ENCODE peak calls at places on chromosomes 6 and 20, in four cellular contexts. Y is IMR-90, N is neuronal stem cell, C is mesendoderm. G is an unnamed sample. For H3K4me1, the result is how much of the 10 kb centered on the place peaks cover.

GRCh38 chr20:63260943-63261807 is 6.9 kb upstream of the NKAIN4 start:
- DNase-seq in Y (no peak), N (no peak), C (no peak), G (no peak)

GRCh38 chr6:82954351-82954750 is 111.3 kb downstream of the UBE3D start:
- DNase-seq in Y (peak), N (no peak), C (no peak), G (no peak)

GRCh38 chr6:50591135-50591534 is 122.2 kb upstream of the TFAP2D start:
- DNase-seq in Y (no peak), N (no peak), C (peak), G (no peak)

GRCh38 chr6:21317634-21318033 is 275.9 kb upstream of the SOX4 start:
- DNase-seq in Y (no peak), N (no peak), C (no peak), G (peak)

GRCh38 chr6:160978141-160978926 is 13.2 kb upstream of the MAP3K4 start:
- DNase-seq in Y (peak), N (no peak), C (no peak), G (no peak)

GRCh38 chr20:5657190-5657872 is 92.9 kb upstream of the SHLD1 start:
- DNase-seq in Y (peak), N (no peak), C (no peak), G (peak)

GRCh38 chr20:28562510-28562898 is 2695.0 kb upstream of the DEFB115 start:
- DNase-seq in Y (peak), N (no peak), C (peak), G (no peak)

GRCh38 chr20:36929691-36930090 is 21.8 kb downstream of the SAMHD1 start:
- DNase-seq in Y (no peak), N (no peak), C (no peak), G (no peak)

GRCh38 chr6:130613176-130613575 is 214.0 kb upstream of the SMLR1 start:
- DNase-seq in Y (no peak), N (no peak), C (no peak), G (peak)

GRCh38 chr6:48099713-48100675 is 11.0 kb downstream of the PTCHD4 start:
- DNase-seq in Y (no peak), N (no peak), C (no peak), G (no peak)

GRCh38 chr6:3518356-3518841 is 61.5 kb upstream of the SLC22A23 start:
- DNase-seq in Y (peak), N (no peak), C (peak), G (peak)

GRCh38 chr20:33647603-33648395 is 14.3 kb upstream of the C20orf144 start:
- DNase-seq in Y (peak), N (no peak), C (no peak), G (no peak)

GRCh38 chr6:7237653-7238190 is 75.3 kb downstream of the SSR1 start:
- DNase-seq in Y (peak), N (no peak), C (peak), G (no peak)

GRCh38 chr6:137165375-137166246 is 7.8 kb downstream of the IL22RA2 start:
- DNase-seq in Y (no peak), N (no peak), C (no peak), G (peak)

GRCh38 chr6:90413396-90413795 is 116.8 kb upstream of the BACH2 start:
- DNase-seq in Y (no peak), N (no peak), C (no peak), G (no peak)
- H2BK5ac ChIP-seq in Y (no peak), N (no peak), C (no peak), G (no peak)

GRCh38 chr6:144659202-144659731 is 374.1 kb downstream of the UTRN start:
- DNase-seq in Y (peak), N (peak), C (peak), G (peak)
- H3K4me3 ChIP-seq in Y (no peak), N (no peak), C (no peak), G (no peak)

GRCh38 chr6:41966961-41967311 is 25.3 kb upstream of the CCND3 start:
- DNase-seq in Y (peak), N (peak), C (peak), G (peak)
- H3K4me1 ChIP-seq in Y (under half), N (under half), C (under half), G (under half)

GRCh38 chr6:44237021-44237812 is 9.7 kb upstream of the HSP90AB1 start:
- DNase-seq in Y (peak), N (no peak), C (peak), G (peak)
- H2BK5ac ChIP-seq in Y (peak), N (peak), C (no peak), G (no peak)

GRCh38 chr20:56731496-56731895 is 102.4 kb downstream of the TFAP2C start:
- DNase-seq in Y (no peak), N (no peak), C (no peak), G (peak)

GRCh38 chr20:56731041-56731440 is 101.9 kb downstream of the TFAP2C start:
- DNase-seq in Y (no peak), N (no peak), C (no peak), G (no peak)

GRCh38 chr20:56735087-56735642 is 106.1 kb downstream of the TFAP2C start:
- DNase-seq in Y (no peak), N (no peak), C (no peak), G (no peak)

GRCh38 chr20:56733967-56734366 is 104.9 kb downstream of the TFAP2C start:
- DNase-seq in Y (no peak), N (no peak), C (peak), G (no peak)

DNA sequence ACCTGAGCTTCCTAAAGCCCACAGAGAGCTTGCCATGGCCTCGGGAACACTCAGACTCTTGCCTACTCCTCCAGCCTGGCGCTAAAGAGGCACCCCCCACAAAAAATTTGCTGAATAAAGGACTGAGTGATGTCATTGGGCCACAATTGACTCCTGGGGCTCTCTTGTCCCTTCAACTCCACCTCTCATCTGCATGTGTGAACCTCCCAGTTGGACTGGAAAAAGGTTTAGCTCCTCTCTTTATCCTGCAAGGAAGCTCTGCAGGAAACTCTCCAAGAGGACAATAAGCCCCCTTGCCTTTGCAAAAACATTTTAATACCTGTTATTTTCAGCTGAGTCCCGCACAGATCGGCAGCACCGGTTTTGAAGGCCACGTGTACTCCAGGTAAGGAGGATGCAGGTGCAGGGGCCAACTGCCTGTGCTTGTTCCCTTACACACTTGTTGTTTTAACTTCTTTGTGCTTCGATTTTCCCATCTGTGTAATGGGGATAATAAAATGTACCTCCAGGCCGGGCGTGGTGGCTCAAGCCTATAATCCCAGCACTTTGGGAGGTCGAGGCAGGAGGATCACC is 107.3 kb downstream of the TFAP2C start:
- DNase-seq in Y (no peak), N (peak), C (peak), G (no peak)
- H3K4me3 ChIP-seq in Y (no peak), N (no peak), C (no peak), G (no peak)

GRCh38 chr20:47319517-47320252 is 36.8 kb downstream of the ZMYND8 start:
- DNase-seq in Y (peak), N (no peak), C (peak), G (peak)
- H3K4me1 ChIP-seq in Y (under half), N (half or more), C (under half), G (half or more)